ENCODE peak calls at places on chromosomes 7 and 10, in seven cellular contexts. U, R, L, B, K, H and P are unnamed samples.

GRCh38 chr10:79061441-79062315 is 7.1 kb upstream of the ZMIZ1 start:
- DNase-seq in U (no peak), R (no peak), L (no peak), B (no peak), K (no peak), H (no peak), P (no peak)

GRCh38 chr10:210297-210696 is 75.0 kb downstream of the ZMYND11 start:
- DNase-seq in U (no peak), R (no peak), L (no peak), B (no peak), K (no peak), H (no peak), P (no peak)

GRCh38 chr10:89697946-89698345 is 3.4 kb upstream of the KIF20B start:
- DNase-seq in U (no peak), R (no peak), L (no peak), B (no peak), K (no peak), H (no peak), P (no peak)

GRCh38 chr7:41336981-41337380 is 365.9 kb downstream of the INHBA start:
- DNase-seq in U (no peak), R (peak), L (no peak), B (no peak), K (no peak), H (no peak), P (peak)

GRCh38 chr10:35304649-35305048 is 31.7 kb upstream of the CCNY start:
- DNase-seq in U (no peak), R (no peak), L (peak), B (peak), K (no peak), H (no peak), P (no peak)

GRCh38 chr10:79191951-79192676 is 123.3 kb downstream of the ZMIZ1 start:
- DNase-seq in U (no peak), R (peak), L (no peak), B (no peak), K (peak), H (no peak), P (peak)

GRCh38 chr7:115221484-115221883 is 299.6 kb downstream of the MDFIC start:
- DNase-seq in U (no peak), R (peak), L (no peak), B (no peak), K (no peak), H (no peak), P (peak)

GRCh38 chr7:113404245-113404644 is 285.9 kb upstream of the SMIM30 start:
- DNase-seq in U (peak), R (no peak), L (peak), B (peak), K (no peak), H (peak), P (peak)

GRCh38 chr7:471866-472639 is 47.6 kb downstream of the PDGFA start:
- DNase-seq in U (no peak), R (peak), L (peak), B (peak), K (peak), H (peak), P (peak)

GRCh38 chr10:89391882-89392756 is at the start of gene IFIT1:
- DNase-seq in U (peak), R (peak), L (peak), B (peak), K (peak), H (peak), P (peak)

GRCh38 chr10:5776150-5776880 is 36.9 kb downstream of the GDI2 start:
- DNase-seq in U (peak), R (peak), L (peak), B (no peak), K (peak), H (peak), P (peak)

GRCh38 chr7:106405697-106406141 is 120.9 kb upstream of the NAMPT start:
- DNase-seq in U (no peak), R (no peak), L (no peak), B (peak), K (no peak), H (no peak), P (no peak)

GRCh38 chr7:26199301-26200112 is 1.0 kb downstream of the HNRNPA2B1 start:
- DNase-seq in U (peak), R (peak), L (peak), B (peak), K (peak), H (no peak), P (peak)

GRCh38 chr7:134290286-134290685 is 26.4 kb downstream of the SLC35B4 start:
- DNase-seq in U (no peak), R (peak), L (no peak), B (no peak), K (peak), H (no peak), P (peak)

GRCh38 chr7:129501760-129502707 is at the start of gene SMKR1:
- DNase-seq in U (peak), R (peak), L (peak), B (peak), K (peak), H (peak), P (peak)

GRCh38 chr10:87094373-87095240 is at the start of the genes GLUD1 and SHLD2:
- DNase-seq in U (peak), R (peak), L (peak), B (peak), K (peak), H (peak), P (peak)

GRCh38 chr10:23994459-23995046 is 214.4 kb upstream of the KIAA1217 start:
- DNase-seq in U (peak), R (peak), L (peak), B (peak), K (peak), H (peak), P (peak)

GRCh38 chr10:3774018-3774813 is 10.8 kb downstream of the KLF6 start:
- DNase-seq in U (no peak), R (peak), L (no peak), B (no peak), K (no peak), H (no peak), P (peak)

GRCh38 chr7:101099969-101100781 is 14.9 kb downstream of the TRIM56 start:
- DNase-seq in U (peak), R (peak), L (peak), B (peak), K (peak), H (peak), P (peak)

GRCh38 chr10:113897693-113898618 is 43.5 kb downstream of the NHLRC2 start:
- DNase-seq in U (no peak), R (no peak), L (no peak), B (no peak), K (no peak), H (no peak), P (peak)

GRCh38 chr7:5296627-5297226 is 14.0 kb downstream of the SLC29A4 start:
- DNase-seq in U (peak), R (peak), L (peak), B (peak), K (no peak), H (peak), P (no peak)

GRCh38 chr10:126042354-126042753 is 146.0 kb downstream of the FANK1 start:
- DNase-seq in U (no peak), R (no peak), L (no peak), B (peak), K (no peak), H (no peak), P (no peak)

GRCh38 chr10:132961864-132962622 is 19.7 kb upstream of the CFAP46 start:
- DNase-seq in U (peak), R (peak), L (peak), B (peak), K (peak), H (no peak), P (peak)

GRCh38 chr10:35569111-35569707 is 35.9 kb upstream of the GJD4 start:
- DNase-seq in U (no peak), R (no peak), L (no peak), B (no peak), K (no peak), H (no peak), P (no peak)

GRCh38 chr7:99843808-99844207 is 16.0 kb downstream of the CYP3A43 start:
- DNase-seq in U (no peak), R (peak), L (no peak), B (no peak), K (peak), H (no peak), P (peak)

GRCh38 chr10:72122221-72122620 is 33.9 kb upstream of the SPOCK2 start:
- DNase-seq in U (no peak), R (no peak), L (no peak), B (peak), K (no peak), H (no peak), P (no peak)

GRCh38 chr10:77195101-77195500 is 442.5 kb downstream of the KCNMA1 start:
- DNase-seq in U (no peak), R (peak), L (no peak), B (no peak), K (peak), H (no peak), P (peak)

GRCh38 chr7:148527717-148528168 is 62.8 kb upstream of the C7orf33 start:
- DNase-seq in U (peak), R (peak), L (peak), B (peak), K (peak), H (peak), P (peak)